ENCODE peak calls at places on chromosomes 6 and 20, in eight cellular contexts. One of them, this sample, is unnamed.

GRCh38 chr20:10706460-10706811 is 32.6 kb upstream of the JAG1 start:
- DNase-seq in AG10803: no peak
- DNase-seq in NCI-H1092: no peak
- DNase-seq in stimulated activated CD8-positive, alpha-beta memory T cell treated with anti-CD3 and anti-CD28 coated beads, Interleukin-15, amount 100 ng/mL, for 48 hours: no peak
- DNase-seq in T follicular helper cell: no peak
- DNase-seq in foreskin fibroblast: no peak
- DNase-seq in NAMALWA: no peak
- DNase-seq in neuronal stem cell: no peak
- DNase-seq in this sample: no peak

GRCh38 chr20:14573676-14574075 is 236.3 kb upstream of the FLRT3 start:
- DNase-seq in T follicular helper cell: no peak
- DNase-seq in AG10803: no peak
- DNase-seq in foreskin fibroblast: no peak
- DNase-seq in stimulated activated CD8-positive, alpha-beta memory T cell treated with anti-CD3 and anti-CD28 coated beads, Interleukin-15, amount 100 ng/mL, for 48 hours: no peak
- DNase-seq in NCI-H1092: no peak
- DNase-seq in NAMALWA: no peak
- DNase-seq in neuronal stem cell: no peak
- DNase-seq in this sample: no peak

GRCh38 chr6:147553099-147553498 is 44.6 kb downstream of the SAMD5 start:
- DNase-seq in T follicular helper cell: no peak
- DNase-seq in neuronal stem cell: no peak
- DNase-seq in stimulated activated CD8-positive, alpha-beta memory T cell treated with anti-CD3 and anti-CD28 coated beads, Interleukin-15, amount 100 ng/mL, for 48 hours: no peak
- DNase-seq in AG10803: no peak
- DNase-seq in NAMALWA: no peak
- DNase-seq in NCI-H1092: no peak
- DNase-seq in foreskin fibroblast: no peak
- DNase-seq in this sample: no peak

GRCh38 chr20:3209023-3209945 is at the start of gene ITPA:
- DNase-seq in stimulated activated CD8-positive, alpha-beta memory T cell treated with anti-CD3 and anti-CD28 coated beads, Interleukin-15, amount 100 ng/mL, for 48 hours: peak; percentile 50
- DNase-seq in NCI-H1092: peak; percentile 19
- DNase-seq in NAMALWA: peak; percentile 80
- DNase-seq in T follicular helper cell: peak; percentile 26
- DNase-seq in AG10803: peak; percentile 37
- DNase-seq in foreskin fibroblast: peak; percentile 71
- DNase-seq in neuronal stem cell: peak; percentile 46
- DNase-seq in this sample: peak; percentile 77

GRCh38 chr6:7137335-7138106 is 29.8 kb downstream of the RREB1 start:
- DNase-seq in NAMALWA: peak; percentile 62
- DNase-seq in neuronal stem cell: no peak
- DNase-seq in foreskin fibroblast: peak; percentile 81
- DNase-seq in stimulated activated CD8-positive, alpha-beta memory T cell treated with anti-CD3 and anti-CD28 coated beads, Interleukin-15, amount 100 ng/mL, for 48 hours: peak; percentile 57
- DNase-seq in NCI-H1092: peak; percentile 23
- DNase-seq in T follicular helper cell: peak; percentile 50
- DNase-seq in AG10803: peak; percentile 70
- DNase-seq in this sample: no peak

GRCh38 chr20:18904624-18905023 is 91.0 kb downstream of the SCP2D1 start:
- DNase-seq in foreskin fibroblast: no peak
- DNase-seq in NCI-H1092: no peak
- DNase-seq in NAMALWA: no peak
- DNase-seq in neuronal stem cell: no peak
- DNase-seq in AG10803: peak; percentile 2
- DNase-seq in stimulated activated CD8-positive, alpha-beta memory T cell treated with anti-CD3 and anti-CD28 coated beads, Interleukin-15, amount 100 ng/mL, for 48 hours: no peak
- DNase-seq in T follicular helper cell: no peak
- DNase-seq in this sample: no peak

GRCh38 chr6:29926795-29927427 is 15.4 kb upstream of the HLA-A start:
- DNase-seq in foreskin fibroblast: peak; percentile 59
- DNase-seq in NCI-H1092: no peak
- DNase-seq in T follicular helper cell: peak; percentile 78
- DNase-seq in stimulated activated CD8-positive, alpha-beta memory T cell treated with anti-CD3 and anti-CD28 coated beads, Interleukin-15, amount 100 ng/mL, for 48 hours: peak; percentile 80
- DNase-seq in AG10803: peak; percentile 71
- DNase-seq in neuronal stem cell: no peak
- DNase-seq in NAMALWA: peak; percentile 81
- DNase-seq in this sample: peak; percentile 68

GRCh38 chr20:58892932-58893224 is 40.4 kb downstream of the GNAS start:
- DNase-seq in NAMALWA: no peak
- DNase-seq in foreskin fibroblast: no peak
- DNase-seq in AG10803: no peak
- DNase-seq in NCI-H1092: no peak
- DNase-seq in neuronal stem cell: no peak
- DNase-seq in stimulated activated CD8-positive, alpha-beta memory T cell treated with anti-CD3 and anti-CD28 coated beads, Interleukin-15, amount 100 ng/mL, for 48 hours: no peak
- DNase-seq in T follicular helper cell: no peak
- DNase-seq in this sample: no peak

GRCh38 chr6:30769088-30769852 is 24.9 kb upstream of the IER3 start:
- DNase-seq in AG10803: peak; percentile 96
- DNase-seq in foreskin fibroblast: peak; percentile 98
- DNase-seq in T follicular helper cell: peak; percentile 29
- DNase-seq in stimulated activated CD8-positive, alpha-beta memory T cell treated with anti-CD3 and anti-CD28 coated beads, Interleukin-15, amount 100 ng/mL, for 48 hours: peak; percentile 80
- DNase-seq in neuronal stem cell: no peak
- DNase-seq in NAMALWA: no peak
- DNase-seq in NCI-H1092: no peak
- DNase-seq in this sample: peak; percentile 93

GRCh38 chr6:27297857-27298730 is 14.0 kb downstream of the POM121L2 start:
- DNase-seq in T follicular helper cell: no peak
- DNase-seq in NAMALWA: no peak
- DNase-seq in stimulated activated CD8-positive, alpha-beta memory T cell treated with anti-CD3 and anti-CD28 coated beads, Interleukin-15, amount 100 ng/mL, for 48 hours: peak; percentile 25
- DNase-seq in AG10803: peak; percentile 40
- DNase-seq in foreskin fibroblast: peak; percentile 63
- DNase-seq in NCI-H1092: no peak
- DNase-seq in neuronal stem cell: no peak
- DNase-seq in this sample: peak; percentile 38

GRCh38 chr20:2820084-2820895 is 4.1 kb downstream of the TMEM239 start:
- DNase-seq in NCI-H1092: no peak
- DNase-seq in foreskin fibroblast: peak; percentile 63
- DNase-seq in NAMALWA: no peak
- DNase-seq in T follicular helper cell: no peak
- DNase-seq in neuronal stem cell: no peak
- DNase-seq in stimulated activated CD8-positive, alpha-beta memory T cell treated with anti-CD3 and anti-CD28 coated beads, Interleukin-15, amount 100 ng/mL, for 48 hours: no peak
- DNase-seq in AG10803: peak; percentile 33
- DNase-seq in this sample: peak; percentile 55

GRCh38 chr6:136666041-136666440 is 115.8 kb upstream of the MAP7 start:
- DNase-seq in stimulated activated CD8-positive, alpha-beta memory T cell treated with anti-CD3 and anti-CD28 coated beads, Interleukin-15, amount 100 ng/mL, for 48 hours: no peak
- DNase-seq in NAMALWA: no peak
- DNase-seq in T follicular helper cell: no peak
- DNase-seq in NCI-H1092: no peak
- DNase-seq in foreskin fibroblast: no peak
- DNase-seq in neuronal stem cell: no peak
- DNase-seq in AG10803: no peak
- DNase-seq in this sample: no peak

GRCh38 chr6:6697620-6698019 is 109.1 kb downstream of the LY86 start:
- DNase-seq in AG10803: peak; percentile 29
- DNase-seq in NCI-H1092: no peak
- DNase-seq in NAMALWA: no peak
- DNase-seq in T follicular helper cell: no peak
- DNase-seq in foreskin fibroblast: peak; percentile 30
- DNase-seq in stimulated activated CD8-positive, alpha-beta memory T cell treated with anti-CD3 and anti-CD28 coated beads, Interleukin-15, amount 100 ng/mL, for 48 hours: no peak
- DNase-seq in neuronal stem cell: no peak
- DNase-seq in this sample: no peak